ENCODE peak calls at places on chromosomes 11 and 22, in four cellular contexts. H is HepG2, L is H1, K is HCT116. T is an unnamed sample.

GRCh38 chr11:107372439-107372838 is 85.2 kb downstream of the CWF19L2 start:
- DNase-seq in H (no peak), K (no peak), L (no peak), T (no peak)

GRCh38 chr11:62446091-62446490 is 27.3 kb downstream of the SCGB1A1 start:
- DNase-seq in H (no peak), L (no peak), K (no peak), T (no peak)

GRCh38 chr22:19497245-19497644 is 17.5 kb downstream of the CDC45 start:
- DNase-seq in L (no peak), K (no peak), H (no peak), T (no peak)

GRCh38 chr11:106925245-106925644 is 93.0 kb downstream of the GUCY1A2 start:
- DNase-seq in K (no peak), L (no peak), H (no peak), T (no peak)

GRCh38 chr11:119172513-119172912 is 4.0 kb downstream of the NLRX1 start:
- DNase-seq in L (no peak), K (no peak), H (no peak), T (no peak)

GRCh38 chr22:41893591-41894375 is 21.1 kb downstream of the SHISA8 start:
- DNase-seq in L (no peak), K (no peak), H (no peak), T (no peak)

GRCh38 chr11:31233425-31233824 is 136.1 kb downstream of the DCDC1 start:
- DNase-seq in L (no peak), H (peak; percentile 2), K (peak; percentile 29), T (no peak)

GRCh38 chr11:74620537-74620936 is 28.2 kb downstream of the POLD3 start:
- DNase-seq in H (no peak), K (no peak), L (no peak), T (no peak)

GRCh38 chr11:119617343-119617713 is 111.7 kb downstream of the NECTIN1 start:
- DNase-seq in L (no peak), H (no peak), K (no peak), T (no peak)

GRCh38 chr11:3732671-3733070 is 61.5 kb upstream of the CHRNA10 start:
- DNase-seq in H (peak; percentile 20), K (no peak), L (no peak), T (no peak)

GRCh38 chr11:1310772-1311468 is 1.5 kb upstream of the TOLLIP start:
- DNase-seq in H (no peak), K (no peak), L (peak; percentile 46), T (no peak)

GRCh38 chr11:29629281-29629680 is 387.5 kb downstream of the KCNA4 start:
- DNase-seq in H (no peak), K (no peak), L (no peak), T (no peak)

GRCh38 chr22:44024288-44024908 is at the start of gene PARVB:
- DNase-seq in K (no peak), H (no peak), L (peak; percentile 53), T (peak; percentile 8)

GRCh38 chr11:44446996-44447771 is 118.3 kb upstream of the CD82 start:
- DNase-seq in K (no peak), L (no peak), H (no peak), T (no peak)

GRCh38 chr11:86274503-86274902 is 27.5 kb upstream of the HIKESHI start:
- DNase-seq in H (peak; percentile 5), L (peak; percentile 58), K (no peak), T (no peak)

GRCh38 chr11:134837887-134838232 is 425.8 kb upstream of the B3GAT1 start:
- DNase-seq in K (no peak), L (peak; percentile 42), H (no peak), T (no peak)

GRCh38 chr11:80815752-80816453 is 1375.1 kb upstream of the TENM4 start:
- DNase-seq in K (no peak), L (no peak), H (no peak), T (no peak)

GRCh38 chr11:96130061-96130460 is 206.2 kb upstream of the MTMR2 start:
- DNase-seq in K (no peak), H (no peak), L (no peak), T (no peak)

GRCh38 chr11:7548659-7549283 is 35.0 kb downstream of the PPFIBP2 start:
- DNase-seq in K (peak; percentile 16), L (peak; percentile 73), H (peak; percentile 25), T (peak; percentile 65)

GRCh38 chr11:69683764-69684333 is 8.7 kb upstream of the LTO1 start:
- DNase-seq in L (peak; percentile 80), H (peak; percentile 80), K (no peak), T (peak; percentile 83)

GRCh38 chr22:28019881-28020861 is 101.1 kb upstream of the PITPNB start:
- DNase-seq in K (peak; percentile 21), L (peak; percentile 97), H (peak; percentile 30), T (peak; percentile 67)

GRCh38 chr11:6315811-6316425 is 4.4 kb downstream of the CAVIN3 start:
- DNase-seq in L (peak; percentile 65), H (peak; percentile 45), K (peak; percentile 41), T (peak; percentile 58)

GRCh38 chr11:6531267-6531752 is 34.2 kb downstream of the DNHD1 start:
- DNase-seq in K (peak; percentile 45), L (no peak), H (peak; percentile 31), T (peak; percentile 53)

GRCh38 chr22:37808294-37808657 is 542 bp downstream of the GCAT start:
- DNase-seq in L (no peak), H (no peak), K (no peak), T (no peak)

GRCh38 chr11:130037058-130037457 is 32.6 kb upstream of the APLP2 start:
- DNase-seq in H (peak; percentile 77), K (no peak), L (no peak), T (no peak)

GRCh38 chr11:12031856-12032526 is 23.6 kb upstream of the DKK3 start:
- DNase-seq in H (no peak), L (no peak), K (no peak), T (no peak)

GRCh38 chr11:62923634-62924411 is 2.7 kb upstream of the CHRM1 start:
- DNase-seq in L (peak; percentile 71), H (no peak), K (no peak), T (no peak)

GRCh38 chr11:83610996-83611395 is 324.8 kb upstream of the CCDC90B start:
- DNase-seq in L (no peak), H (no peak), K (no peak), T (no peak)

GRCh38 chr11:71062199-71062598 is 190.2 kb downstream of the SHANK2 start:
- DNase-seq in H (no peak), K (no peak), L (no peak), T (no peak)

GRCh38 chr11:96607890-96608558 is 218.2 kb downstream of the JRKL start:
- DNase-seq in K (no peak), H (no peak), L (no peak), T (no peak)

GRCh38 chr11:32121012-32121411 is 30.1 kb downstream of the RCN1 start:
- DNase-seq in K (no peak), L (no peak), H (no peak), T (no peak)

GRCh38 chr11:118448294-118448693 is 12.0 kb downstream of the KMT2A start:
- DNase-seq in K (no peak), L (no peak), H (no peak), T (no peak)

GRCh38 chr22:29083576-29084566 is 11.0 kb downstream of the KREMEN1 start:
- DNase-seq in L (no peak), H (no peak), K (no peak), T (no peak)

GRCh38 chr11:78138694-78139421 is 568 bp downstream of the ALG8 start:
- DNase-seq in K (peak; percentile 4), L (no peak), H (no peak), T (peak; percentile 31)

GRCh38 chr11:27926981-27927481 is 180.9 kb downstream of the KIF18A start:
- DNase-seq in L (no peak), K (no peak), H (no peak), T (no peak)
- TF ChIP-seq JUND in L (no peak), K (peak; percentile 46), H (no peak), T (no peak)

DNA sequence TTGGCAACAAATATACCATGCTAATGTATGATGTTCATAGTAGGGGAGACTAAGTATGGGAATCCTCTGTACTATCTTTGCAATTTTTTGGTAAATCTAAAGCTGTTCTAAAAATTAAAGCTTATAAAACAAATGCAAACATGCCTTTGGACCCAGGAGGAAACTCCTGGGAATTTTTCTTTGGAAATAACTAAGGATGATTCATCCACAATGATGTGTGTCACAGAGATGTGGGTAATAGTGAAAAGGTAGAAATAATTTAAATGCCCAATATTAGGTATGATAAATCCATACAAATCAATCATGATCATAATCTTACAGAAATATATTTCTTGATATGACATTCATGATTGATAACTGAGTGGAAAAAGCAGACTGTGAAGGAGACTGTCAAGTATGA is 135.8 kb downstream of the TRIM44 start:
- DNase-seq in L (no peak), K (no peak), H (no peak), T (no peak)
- TF ChIP-seq JUND in L (no peak), K (no peak), H (no peak), T (no peak)

GRCh38 chr11:76578655-76579046 is 91.9 kb downstream of the LRRC32 start:
- DNase-seq in L (no peak), K (no peak), H (no peak), T (no peak)

GRCh38 chr11:76579752-76580151 is 90.8 kb downstream of the LRRC32 start:
- DNase-seq in L (no peak), K (no peak), H (no peak), T (no peak)

GRCh38 chr11:76577199-76577920 is 93.2 kb downstream of the LRRC32 start:
- DNase-seq in H (no peak), L (no peak), K (no peak), T (no peak)

GRCh38 chr11:76577921-76578654 is 92.5 kb downstream of the LRRC32 start:
- DNase-seq in L (no peak), K (no peak), H (no peak), T (no peak)

DNA sequence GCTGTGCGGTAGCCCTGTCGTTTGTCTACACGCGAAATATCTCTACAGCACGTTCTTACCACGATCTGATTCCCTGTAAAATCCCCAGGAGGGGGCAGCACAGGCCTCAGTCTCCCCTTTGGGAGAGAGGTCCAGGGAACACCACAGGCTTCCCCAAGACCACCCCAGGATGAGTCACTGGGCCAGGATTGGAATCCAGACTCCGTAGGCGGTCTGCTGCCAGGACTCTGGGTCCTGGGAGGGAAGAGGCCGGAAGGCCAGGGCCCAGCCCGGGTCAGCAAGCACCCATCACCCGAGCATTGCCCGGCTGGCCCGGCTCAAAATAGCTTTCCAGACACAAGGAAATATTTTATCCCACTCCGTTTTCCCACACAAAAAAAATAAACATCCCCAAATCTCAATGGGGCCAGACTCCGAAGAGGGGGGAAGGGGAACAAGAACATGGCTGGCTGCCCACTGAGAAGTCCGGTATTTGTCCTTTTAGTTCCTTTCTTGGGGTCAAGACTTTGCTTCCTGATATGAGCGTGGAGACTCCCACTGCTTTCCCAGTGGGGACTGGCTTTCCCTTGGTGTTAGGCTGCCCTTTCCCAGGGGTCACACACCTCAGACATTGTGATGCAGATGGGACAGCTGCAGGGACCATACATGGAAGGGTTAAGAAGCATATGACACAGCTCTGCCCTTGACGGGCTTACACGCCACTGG is 91.3 kb downstream of the LRRC32 start:
- DNase-seq in H (no peak), K (no peak), L (peak; percentile 72), T (no peak)
- TF ChIP-seq JUND in H (no peak), K (no peak), L (peak; percentile 66), T (no peak)

GRCh38 chr11:67006029-67006884 is 16.7 kb upstream of the SYT12 start:
- DNase-seq in H (peak; percentile 52), L (peak; percentile 80), K (peak; percentile 62), T (no peak)
- TF ChIP-seq JUND in H (no peak), L (no peak), K (no peak), T (no peak)

T was measured in T47D.